ENCODE peak calls at places on chromosome 14, in six cellular contexts. One of them, this sample, is unnamed.

GRCh38 chr14:38972511-38972910 is 130.5 kb downstream of the SEC23A start:
- DNase-seq in NCI-H1930: no peak
- DNase-seq in pancreas: no peak
- DNase-seq in GM20000: no peak
- DNase-seq in Calu3: no peak
- DNase-seq in tibial artery: no peak
- DNase-seq in this sample: no peak

GRCh38 chr14:61269321-61270083 is 11.6 kb downstream of the TMEM30B start:
- DNase-seq in NCI-H1930: peak
- DNase-seq in pancreas: peak
- DNase-seq in GM20000: peak
- DNase-seq in Calu3: peak
- DNase-seq in tibial artery: peak
- DNase-seq in this sample: peak

GRCh38 chr14:58808828-58809227 is 171.1 kb downstream of the DACT1 start:
- DNase-seq in NCI-H1930: no peak
- DNase-seq in pancreas: no peak
- DNase-seq in GM20000: no peak
- DNase-seq in Calu3: peak
- DNase-seq in tibial artery: peak
- DNase-seq in this sample: no peak

GRCh38 chr14:99035268-99035667 is 236.7 kb downstream of the BCL11B start:
- DNase-seq in NCI-H1930: no peak
- DNase-seq in pancreas: peak
- DNase-seq in GM20000: no peak
- DNase-seq in Calu3: peak
- DNase-seq in tibial artery: peak
- DNase-seq in this sample: no peak

GRCh38 chr14:81386379-81386778 is 13.7 kb downstream of the STON2 start:
- DNase-seq in NCI-H1930: no peak
- DNase-seq in pancreas: no peak
- DNase-seq in GM20000: no peak
- DNase-seq in Calu3: no peak
- DNase-seq in tibial artery: no peak
- DNase-seq in this sample: no peak

GRCh38 chr14:24132061-24132685 is 1.7 kb downstream of the FITM1 start:
- DNase-seq in NCI-H1930: no peak
- DNase-seq in pancreas: peak
- DNase-seq in GM20000: no peak
- DNase-seq in Calu3: no peak
- DNase-seq in tibial artery: no peak
- DNase-seq in this sample: no peak

GRCh38 chr14:38578278-38578681 is 322.4 kb upstream of the CLEC14A start:
- DNase-seq in NCI-H1930: no peak
- DNase-seq in pancreas: no peak
- DNase-seq in GM20000: no peak
- DNase-seq in Calu3: no peak
- DNase-seq in tibial artery: no peak
- DNase-seq in this sample: no peak

GRCh38 chr14:85565862-85566296 is 35.9 kb downstream of the FLRT2 start:
- DNase-seq in NCI-H1930: no peak
- DNase-seq in pancreas: no peak
- DNase-seq in GM20000: no peak
- DNase-seq in Calu3: no peak
- DNase-seq in tibial artery: no peak
- DNase-seq in this sample: no peak

GRCh38 chr14:76726551-76726961 is 34.7 kb upstream of the VASH1 start:
- DNase-seq in NCI-H1930: no peak
- DNase-seq in pancreas: no peak
- DNase-seq in GM20000: no peak
- DNase-seq in Calu3: no peak
- DNase-seq in tibial artery: no peak
- DNase-seq in this sample: no peak

GRCh38 chr14:51182166-51182565 is 57.9 kb upstream of the TMX1 start:
- DNase-seq in NCI-H1930: no peak
- DNase-seq in pancreas: no peak
- DNase-seq in GM20000: no peak
- DNase-seq in Calu3: no peak
- DNase-seq in tibial artery: no peak
- DNase-seq in this sample: no peak

GRCh38 chr14:39988939-39989338 is 556.7 kb upstream of the FBXO33 start:
- DNase-seq in NCI-H1930: peak
- DNase-seq in pancreas: no peak
- DNase-seq in GM20000: no peak
- DNase-seq in Calu3: peak
- DNase-seq in tibial artery: no peak
- DNase-seq in this sample: peak

GRCh38 chr14:99273724-99274345 is 1.8 kb upstream of the BCL11B start:
- DNase-seq in NCI-H1930: no peak
- DNase-seq in pancreas: no peak
- DNase-seq in GM20000: no peak
- DNase-seq in Calu3: peak
- DNase-seq in tibial artery: no peak
- DNase-seq in this sample: peak

GRCh38 chr14:100725587-100726387 is 905 bp upstream of the DLK1 start:
- DNase-seq in NCI-H1930: no peak
- DNase-seq in pancreas: no peak
- DNase-seq in GM20000: no peak
- DNase-seq in Calu3: no peak
- DNase-seq in tibial artery: no peak
- DNase-seq in this sample: no peak

GRCh38 chr14:92513204-92513965 is at the start of gene RIN3:
- DNase-seq in NCI-H1930: no peak
- DNase-seq in pancreas: no peak
- DNase-seq in GM20000: peak
- DNase-seq in Calu3: peak
- DNase-seq in tibial artery: peak
- DNase-seq in this sample: peak

GRCh38 chr14:105023144-105023543 is 2.3 kb upstream of the CDCA4 start:
- DNase-seq in NCI-H1930: no peak
- DNase-seq in pancreas: no peak
- DNase-seq in GM20000: no peak
- DNase-seq in Calu3: no peak
- DNase-seq in tibial artery: no peak
- DNase-seq in this sample: no peak

GRCh38 chr14:69539631-69540410 is 34.9 kb downstream of the CCDC177 start:
- DNase-seq in NCI-H1930: no peak
- DNase-seq in pancreas: no peak
- DNase-seq in GM20000: no peak
- DNase-seq in Calu3: no peak
- DNase-seq in tibial artery: peak
- DNase-seq in this sample: no peak

GRCh38 chr14:52220924-52221802 is 46.3 kb upstream of the PTGDR start:
- DNase-seq in NCI-H1930: no peak
- DNase-seq in pancreas: no peak
- DNase-seq in GM20000: no peak
- DNase-seq in Calu3: no peak
- DNase-seq in tibial artery: no peak
- DNase-seq in this sample: no peak

GRCh38 chr14:98161366-98161765 is 1110.6 kb downstream of the BCL11B start:
- DNase-seq in NCI-H1930: no peak
- DNase-seq in pancreas: no peak
- DNase-seq in GM20000: no peak
- DNase-seq in Calu3: no peak
- DNase-seq in tibial artery: no peak
- DNase-seq in this sample: no peak

GRCh38 chr14:97602438-97603117 is 805.4 kb downstream of the VRK1 start:
- DNase-seq in NCI-H1930: no peak
- DNase-seq in pancreas: no peak
- DNase-seq in GM20000: no peak
- DNase-seq in Calu3: no peak
- DNase-seq in tibial artery: no peak
- DNase-seq in this sample: no peak

GRCh38 chr14:62557416-62557815 is 487.8 kb downstream of the KCNH5 start:
- DNase-seq in NCI-H1930: no peak
- DNase-seq in pancreas: no peak
- DNase-seq in GM20000: no peak
- DNase-seq in Calu3: no peak
- DNase-seq in tibial artery: no peak
- DNase-seq in this sample: no peak

This sample was measured in HAP-1.